ENCODE peak calls at places on chromosomes 7 and 10, in nine cellular contexts. D is prostate gland, N is body of pancreas, Y is esophagus squamous epithelium, Q is H1, H is ovary, U is tibial nerve, F is uterus, K is heart left ventricle. E is an unnamed sample.

GRCh38 chr10:47282657-47283018 is 17.4 kb upstream of the GDF10 start:
- DNase-seq in D (no peak), N (no peak), Y (no peak), Q (peak), H (no peak), U (no peak), F (no peak), K (no peak), E (no peak)

GRCh38 chr7:30433082-30433481 is 45.5 kb downstream of the NOD1 start:
- DNase-seq in D (peak), N (peak), Y (no peak), Q (no peak), H (peak), U (peak), F (no peak), K (peak), E (peak)

GRCh38 chr7:27564881-27565482 is 97.7 kb downstream of the HIBADH start:
- DNase-seq in D (no peak), N (no peak), Y (no peak), Q (peak), H (no peak), U (no peak), F (no peak), K (no peak), E (no peak)

GRCh38 chr10:7407368-7408002 is 3.3 kb downstream of the SFMBT2 start:
- DNase-seq in D (no peak), N (no peak), Y (no peak), Q (peak), H (peak), U (no peak), F (peak), K (peak), E (no peak)

GRCh38 chr10:32007026-32007425 is 49.2 kb downstream of the KIF5B start:
- DNase-seq in D (no peak), N (no peak), Y (no peak), Q (no peak), H (no peak), U (no peak), F (no peak), K (no peak), E (no peak)

GRCh38 chr7:102306916-102307677 is 20.4 kb downstream of the SH2B2 start:
- DNase-seq in D (peak), N (peak), Y (peak), Q (no peak), H (no peak), U (no peak), F (no peak), K (peak), E (peak)

GRCh38 chr7:93592588-93593266 is 18.2 kb upstream of the CALCR start:
- DNase-seq in D (no peak), N (no peak), Y (no peak), Q (no peak), H (no peak), U (no peak), F (no peak), K (no peak), E (no peak)

GRCh38 chr7:18727094-18727870 is 231.7 kb downstream of the HDAC9 start:
- DNase-seq in D (no peak), N (no peak), Y (no peak), Q (no peak), H (no peak), U (no peak), F (no peak), K (no peak), E (no peak)

GRCh38 chr10:92692085-92692671 is 2.4 kb downstream of the HHEX start:
- DNase-seq in D (no peak), N (no peak), Y (no peak), Q (peak), H (no peak), U (no peak), F (no peak), K (no peak), E (no peak)

GRCh38 chr10:85916192-85916747 is 450.3 kb downstream of the GRID1 start:
- DNase-seq in D (no peak), N (no peak), Y (no peak), Q (no peak), H (no peak), U (peak), F (no peak), K (no peak), E (no peak)

GRCh38 chr7:148954766-148955165 is 70.7 kb upstream of the EZH2 start:
- DNase-seq in D (no peak), N (no peak), Y (no peak), Q (no peak), H (peak), U (no peak), F (no peak), K (no peak), E (no peak)

GRCh38 chr10:11505636-11506035 is 105.8 kb downstream of the USP6NL start:
- DNase-seq in D (no peak), N (no peak), Y (no peak), Q (no peak), H (no peak), U (no peak), F (no peak), K (no peak), E (no peak)

GRCh38 chr10:73584737-73585136 is 6.4 kb downstream of the USP54 start:
- DNase-seq in D (no peak), N (no peak), Y (no peak), Q (no peak), H (no peak), U (no peak), F (no peak), K (no peak), E (no peak)

GRCh38 chr10:27446091-27446918 is 57.8 kb upstream of the RAB18 start:
- DNase-seq in D (no peak), N (no peak), Y (no peak), Q (no peak), H (no peak), U (no peak), F (no peak), K (no peak), E (no peak)

GRCh38 chr7:129946282-129946681 is 6.5 kb downstream of the UBE2H start:
- DNase-seq in D (no peak), N (no peak), Y (no peak), Q (no peak), H (no peak), U (no peak), F (no peak), K (no peak), E (no peak)

GRCh38 chr7:140059288-140060242 is 3.2 kb downstream of the PARP12 start:
- DNase-seq in D (peak), N (peak), Y (no peak), Q (peak), H (peak), U (no peak), F (peak), K (peak), E (peak)

GRCh38 chr7:99393363-99394187 is 14.8 kb downstream of the PDAP1 start:
- DNase-seq in D (peak), N (peak), Y (no peak), Q (peak), H (peak), U (no peak), F (peak), K (peak), E (no peak)

GRCh38 chr10:93074597-93075368 is 1.1 kb downstream of the CYP26A1 start:
- DNase-seq in D (peak), N (no peak), Y (no peak), Q (peak), H (no peak), U (no peak), F (no peak), K (no peak), E (no peak)

GRCh38 chr10:127163632-127164031 is 32.8 kb downstream of the INSYN2A start:
- DNase-seq in D (no peak), N (no peak), Y (no peak), Q (no peak), H (no peak), U (no peak), F (no peak), K (no peak), E (no peak)

GRCh38 chr7:76224695-76225094 is 23.0 kb downstream of the SRRM3 start:
- DNase-seq in D (no peak), N (no peak), Y (no peak), Q (no peak), H (no peak), U (no peak), F (no peak), K (no peak), E (no peak)

GRCh38 chr10:511849-512191 is 177.6 kb downstream of the DIP2C start:
- DNase-seq in D (no peak), N (no peak), Y (no peak), Q (no peak), H (peak), U (no peak), F (no peak), K (peak), E (no peak)

GRCh38 chr7:20064181-20064970 is 152.8 kb downstream of the MACC1 start:
- DNase-seq in D (no peak), N (no peak), Y (no peak), Q (no peak), H (no peak), U (no peak), F (no peak), K (no peak), E (no peak)

DNA sequence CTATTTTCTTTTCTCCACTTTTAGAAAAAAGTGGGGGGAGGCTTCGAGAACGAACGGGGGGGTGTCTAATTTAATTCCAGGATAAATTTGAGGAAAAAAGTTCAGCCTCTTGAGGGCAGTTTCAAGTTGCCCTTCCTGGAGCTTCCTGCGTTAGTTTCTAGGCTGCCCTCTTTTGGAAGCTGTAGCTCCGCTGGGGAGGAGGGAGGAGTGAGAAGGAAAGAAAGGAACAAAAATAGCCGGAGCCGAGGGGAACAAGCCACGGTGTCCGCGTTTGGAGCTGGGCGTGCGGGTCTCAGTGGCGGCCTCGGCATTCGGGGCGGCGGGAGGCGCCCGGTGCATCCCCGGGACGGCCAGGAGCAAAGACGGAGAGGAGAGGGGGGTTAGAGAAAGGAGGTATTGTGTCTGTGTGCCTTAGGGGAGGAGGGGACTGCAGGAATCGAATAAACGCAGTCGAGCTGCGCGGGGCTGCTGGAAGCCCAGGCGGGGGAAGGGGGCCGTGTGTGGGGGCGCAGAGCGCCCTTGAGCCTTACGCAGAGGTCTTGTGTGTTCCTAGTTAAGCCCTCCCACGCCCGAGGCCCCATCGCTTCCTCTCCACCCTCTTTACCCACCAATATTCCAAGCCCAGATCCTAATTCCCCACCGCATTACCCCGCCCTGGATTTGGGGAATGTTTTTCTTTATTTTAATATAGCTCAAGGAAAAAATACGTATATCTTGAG is 2.0 kb upstream of the TNRC18 start:
- DNase-seq in D (peak), N (peak), Y (no peak), Q (peak), H (peak), U (peak), F (peak), K (peak), E (no peak)
- TF ChIP-seq POLR2A in D (peak), N (peak), Y (peak), Q (no peak), H (peak), U (peak), F (peak), K (peak), E (peak)

GRCh38 chr7:43781726-43782607 is 23.5 kb downstream of the BLVRA start:
- DNase-seq in D (no peak), N (peak), Y (no peak), Q (no peak), H (no peak), U (no peak), F (no peak), K (no peak), E (no peak)
- H3K27ac ChIP-seq in D (no peak), N (no peak), Y (peak), Q (no peak), H (no peak), U (no peak), F (no peak), K (no peak), E (peak)

DNA sequence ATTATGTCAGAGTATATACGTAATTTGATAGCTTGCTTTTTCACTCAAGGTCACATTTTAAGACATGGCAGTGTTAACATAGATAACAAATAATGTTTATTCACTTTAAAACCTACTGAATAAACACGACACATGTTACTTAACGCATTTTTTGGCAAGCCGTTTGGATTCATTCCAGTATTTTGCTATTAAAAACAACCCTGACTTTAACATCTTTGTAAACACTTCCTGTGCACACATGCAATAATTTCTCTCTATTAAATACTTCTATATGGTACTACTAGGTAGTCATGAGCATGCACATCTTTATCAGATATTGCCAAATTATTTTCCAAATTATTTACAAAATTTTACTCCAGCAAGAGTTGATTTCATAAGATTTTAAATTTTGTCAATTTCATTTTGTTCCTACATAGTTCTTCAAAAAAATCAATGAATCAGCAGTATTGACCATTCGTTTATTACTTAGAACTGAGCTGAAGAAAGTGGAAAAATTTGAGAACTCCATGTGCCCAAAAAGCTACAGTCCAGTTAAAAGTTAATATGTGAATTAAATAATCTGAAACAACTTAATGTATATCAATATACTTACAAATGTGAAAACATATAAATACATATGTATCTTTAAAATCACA is 26.8 kb upstream of the THSD7A start:
- DNase-seq in D (no peak), N (no peak), Y (no peak), Q (no peak), H (no peak), U (no peak), F (no peak), K (no peak), E (no peak)
- TF ChIP-seq CTCF in D (no peak), N (no peak), Y (no peak), Q (no peak), H (no peak), U (no peak), F (no peak), K (no peak), E (no peak)

GRCh38 chr7:104209063-104209462 is 1.2 kb upstream of the ORC5 start:
- DNase-seq in D (no peak), N (no peak), Y (no peak), Q (no peak), H (no peak), U (no peak), F (no peak), K (no peak), E (no peak)

GRCh38 chr7:104206841-104207240 is 972 bp downstream of the ORC5 start:
- DNase-seq in D (no peak), N (no peak), Y (no peak), Q (no peak), H (no peak), U (no peak), F (no peak), K (no peak), E (no peak)

GRCh38 chr7:104208421-104208780 is 588 bp upstream of the ORC5 start:
- DNase-seq in D (no peak), N (no peak), Y (no peak), Q (no peak), H (no peak), U (no peak), F (no peak), K (no peak), E (no peak)

GRCh38 chr7:104207348-104207730 is 474 bp downstream of the ORC5 start:
- DNase-seq in D (no peak), N (no peak), Y (no peak), Q (no peak), H (no peak), U (no peak), F (no peak), K (no peak), E (no peak)

GRCh38 chr7:104207731-104208420 is at the start of gene ORC5:
- DNase-seq in D (peak), N (peak), Y (peak), Q (peak), H (peak), U (peak), F (peak), K (peak), E (peak)
- TF ChIP-seq POLR2A in D (peak), N (peak), Y (peak), Q (peak), H (peak), U (peak), F (peak), K (no peak), E (peak)

GRCh38 chr7:100586266-100587025 is at the start of gene FBXO24:
- DNase-seq in D (peak), N (peak), Y (peak), Q (peak), H (peak), U (peak), F (peak), K (peak), E (peak)
- H3K27ac ChIP-seq in D (peak), N (peak), Y (peak), Q (peak), H (peak), U (peak), F (peak), K (peak), E (peak)

DNA sequence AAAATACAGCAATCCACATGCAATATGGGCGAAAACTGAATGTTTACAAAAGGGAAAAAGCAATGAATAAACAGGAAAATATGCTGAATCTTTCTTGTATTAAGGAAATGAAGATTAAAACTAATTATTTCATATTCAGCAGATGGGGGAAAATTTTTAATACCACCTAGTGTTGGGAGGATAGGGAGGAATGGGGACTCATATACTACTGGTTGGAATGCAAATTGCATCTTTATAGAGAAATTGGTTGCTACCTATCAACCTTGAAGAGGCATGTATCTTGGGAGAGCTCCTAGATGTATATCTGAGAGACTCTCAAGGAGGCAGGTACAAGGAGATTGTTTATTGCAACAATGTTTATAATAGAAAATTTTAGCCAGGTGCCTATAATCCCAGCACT is 101.4 kb downstream of the CREM start:
- DNase-seq in D (no peak), N (no peak), Y (no peak), Q (no peak), H (no peak), U (no peak), F (no peak), K (no peak), E (no peak)
- TF ChIP-seq CTCF in D (no peak), N (no peak), Y (no peak), Q (no peak), H (no peak), U (no peak), F (no peak), K (no peak), E (no peak)

DNA sequence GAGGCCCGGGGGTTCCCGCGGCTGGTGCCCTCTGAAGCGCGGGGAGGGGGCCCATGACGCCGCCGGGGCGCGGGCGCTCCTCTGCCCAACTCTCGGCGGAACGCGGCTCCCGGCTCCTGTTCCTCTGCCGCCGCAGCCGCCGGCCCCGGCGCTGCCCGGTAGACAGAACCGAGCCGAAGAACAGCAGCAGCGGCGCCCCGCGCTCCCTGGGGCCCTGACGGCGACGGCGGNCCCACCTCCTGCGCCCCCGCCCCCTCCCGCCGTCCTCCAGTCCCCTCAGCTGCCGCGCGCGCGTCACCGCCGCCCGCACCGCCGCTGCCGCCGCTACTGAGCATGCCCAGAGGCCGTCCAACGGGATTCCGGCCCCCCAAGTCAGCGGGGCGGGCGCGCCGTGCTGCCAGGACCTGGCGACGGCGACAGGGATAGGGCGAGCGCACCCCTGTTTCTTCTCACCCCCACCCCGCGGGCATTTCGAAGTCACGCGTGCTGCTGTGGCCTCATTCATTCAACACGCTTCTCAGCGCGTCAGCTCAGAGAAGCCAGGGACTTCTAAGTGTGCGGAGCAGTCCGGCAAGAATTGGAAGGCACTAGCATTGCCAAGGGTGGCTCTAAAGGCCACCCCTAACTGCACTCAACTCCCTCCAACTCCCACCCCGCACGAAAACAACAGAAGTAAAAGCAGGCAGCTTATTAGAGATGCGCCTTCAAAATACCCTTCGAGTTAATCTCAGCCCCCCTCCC is at the start of gene IPMK:
- DNase-seq in D (peak), N (peak), Y (peak), Q (peak), H (peak), U (peak), F (peak), K (peak), E (peak)
- TF ChIP-seq POLR2A in D (peak), N (peak), Y (peak), Q (no peak), H (peak), U (peak), F (peak), K (no peak), E (peak)

GRCh38 chr10:124706876-124707516 is 37.2 kb downstream of the FAM53B start:
- DNase-seq in D (no peak), N (no peak), Y (no peak), Q (no peak), H (peak), U (no peak), F (no peak), K (no peak), E (peak)

GRCh38 chr10:124705021-124705740 is 39.0 kb downstream of the FAM53B start:
- DNase-seq in D (no peak), N (no peak), Y (no peak), Q (no peak), H (peak), U (no peak), F (no peak), K (no peak), E (peak)

GRCh38 chr10:124706462-124706857 is 37.7 kb downstream of the FAM53B start:
- DNase-seq in D (no peak), N (no peak), Y (no peak), Q (no peak), H (peak), U (no peak), F (no peak), K (no peak), E (no peak)

GRCh38 chr10:124704428-124704805 is 39.8 kb downstream of the FAM53B start:
- DNase-seq in D (no peak), N (no peak), Y (no peak), Q (no peak), H (peak), U (no peak), F (no peak), K (no peak), E (no peak)

DNA sequence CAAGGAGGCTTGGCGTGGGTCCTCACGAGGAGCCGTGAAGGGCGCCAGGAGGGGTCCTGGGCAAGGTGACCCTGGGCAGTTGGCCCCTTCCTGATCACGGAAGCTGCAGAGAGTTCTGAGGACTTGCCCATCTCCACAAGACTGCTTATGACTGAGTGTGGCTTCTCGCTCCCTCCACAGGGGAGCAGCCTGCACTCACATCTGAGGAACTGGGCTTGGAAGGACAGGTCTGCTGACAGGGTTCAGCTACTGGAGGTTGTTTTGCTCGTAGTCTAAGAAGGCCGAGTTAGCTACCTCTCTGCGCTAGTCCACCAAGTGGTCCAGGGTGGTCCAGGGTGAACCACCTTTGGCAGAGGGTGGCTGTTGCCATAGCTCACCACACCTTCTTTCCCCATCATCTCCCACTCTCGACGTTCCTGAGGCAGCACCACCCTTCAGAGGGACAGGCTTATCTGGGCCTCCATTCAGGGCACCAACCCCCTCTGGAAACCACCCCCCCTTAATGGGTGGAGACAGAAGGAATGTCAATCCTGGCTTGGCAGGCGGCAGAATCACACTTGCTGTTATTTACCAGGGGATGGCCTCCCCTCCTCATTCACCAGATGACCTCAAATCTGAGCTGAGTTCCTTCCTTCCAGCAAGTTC is 38.2 kb downstream of the FAM53B start:
- DNase-seq in D (no peak), N (no peak), Y (no peak), Q (no peak), H (peak), U (no peak), F (no peak), K (no peak), E (peak)
- H3K27ac ChIP-seq in D (peak), N (no peak), Y (peak), Q (no peak), H (peak), U (peak), F (peak), K (peak), E (peak)

E was measured in Peyer's patch.